ENCODE peak calls at places on chromosomes 5 and 9, in six cellular contexts. T is NCI-H774; C is activated CD4-positive, alpha-beta memory T cell treated with anti-CD3 and anti-CD28 coated beads for 36 hours; A is AG08395; I is WTC11; E is GM04504. Q is an unnamed sample.

GRCh38 chr9:35341585-35341984 is 148.3 kb upstream of the RUSC2 start:
- DNase-seq in T (no peak), C (no peak), A (peak; percentile 85), I (peak; percentile 17), E (peak; percentile 55), Q (no peak)

GRCh38 chr5:76960004-76960625 is 7.3 kb downstream of the CRHBP start:
- DNase-seq in T (no peak), C (peak; percentile 19), A (no peak), I (peak; percentile 13), E (no peak), Q (no peak)

GRCh38 chr5:72829707-72830106 is 13.2 kb downstream of the TNPO1 start:
- DNase-seq in T (no peak), C (no peak), A (no peak), I (no peak), E (no peak), Q (no peak)

GRCh38 chr9:126956929-126957686 is 42.5 kb downstream of the RALGPS1 start:
- DNase-seq in T (peak; percentile 18), C (no peak), A (peak; percentile 55), I (no peak), E (no peak), Q (no peak)

GRCh38 chr5:135426102-135427082 is 20.8 kb downstream of the DCANP1 start:
- DNase-seq in T (no peak), C (no peak), A (peak; percentile 65), I (no peak), E (no peak), Q (no peak)

GRCh38 chr5:159511570-159511969 is 181.3 kb upstream of the IL12B start:
- DNase-seq in T (no peak), C (no peak), A (no peak), I (no peak), E (no peak), Q (no peak)

GRCh38 chr5:96214442-96215197 is 218.4 kb downstream of the PCSK1 start:
- DNase-seq in T (no peak), C (no peak), A (no peak), I (no peak), E (no peak), Q (no peak)

GRCh38 chr5:159759791-159760300 is 156.4 kb upstream of the ADRA1B start:
- DNase-seq in T (no peak), C (no peak), A (peak; percentile 25), I (no peak), E (no peak), Q (no peak)

GRCh38 chr9:76667521-76667957 is 96.7 kb upstream of the PCA3 start:
- DNase-seq in T (no peak), C (no peak), A (peak; percentile 71), I (no peak), E (no peak), Q (no peak)

GRCh38 chr5:9670371-9670770 is 40.2 kb upstream of the TAS2R1 start:
- DNase-seq in T (no peak), C (no peak), A (no peak), I (no peak), E (no peak), Q (no peak)

GRCh38 chr5:852431-853401 is 1.9 kb upstream of the ZDHHC11 start:
- DNase-seq in T (no peak), C (no peak), A (no peak), I (no peak), E (no peak), Q (no peak)

GRCh38 chr9:98994226-98995058 is 50.7 kb downstream of the COL15A1 start:
- DNase-seq in T (no peak), C (peak; percentile 4), A (no peak), I (no peak), E (no peak), Q (no peak)

GRCh38 chr5:20166496-20166895 is 178.5 kb upstream of the CDH18 start:
- DNase-seq in T (no peak), C (no peak), A (no peak), I (no peak), E (no peak), Q (no peak)

GRCh38 chr9:105357937-105358336 is 89.9 kb upstream of the FSD1L start:
- DNase-seq in T (no peak), C (no peak), A (no peak), I (no peak), E (no peak), Q (no peak)

GRCh38 chr5:67268233-67269011 is 71.8 kb upstream of the CD180 start:
- DNase-seq in T (peak; percentile 16), C (no peak), A (peak; percentile 82), I (no peak), E (peak; percentile 89), Q (peak; percentile 34)

GRCh38 chr9:21549251-21549765 is 67.2 kb upstream of the IFNE start:
- DNase-seq in T (no peak), C (no peak), A (peak; percentile 41), I (no peak), E (peak; percentile 55), Q (no peak)

GRCh38 chr5:151905639-151906038 is 19.0 kb downstream of the GLRA1 start:
- DNase-seq in T (no peak), C (no peak), A (no peak), I (no peak), E (no peak), Q (no peak)

GRCh38 chr9:73715591-73715990 is 563.9 kb downstream of the ANXA1 start:
- DNase-seq in T (no peak), C (no peak), A (no peak), I (no peak), E (no peak), Q (no peak)

GRCh38 chr5:94245608-94246007 is 372.8 kb downstream of the KIAA0825 start:
- DNase-seq in T (no peak), C (peak; percentile 13), A (no peak), I (no peak), E (no peak), Q (no peak)

GRCh38 chr5:124453221-124454032 is 293.0 kb downstream of the ZNF608 start:
- DNase-seq in T (no peak), C (no peak), A (peak; percentile 60), I (no peak), E (peak; percentile 28), Q (no peak)

GRCh38 chr9:127931092-127931881 is 710 bp upstream of the PIP5KL1 start:
- DNase-seq in T (peak; percentile 56), C (peak; percentile 50), A (peak; percentile 57), I (no peak), E (no peak), Q (no peak)

GRCh38 chr9:83538890-83539238 is 663 bp upstream of the FRMD3 start:
- DNase-seq in T (no peak), C (no peak), A (no peak), I (no peak), E (no peak), Q (no peak)

GRCh38 chr5:77316871-77317661 is 106.6 kb downstream of the PDE8B start:
- DNase-seq in T (no peak), C (no peak), A (peak; percentile 39), I (no peak), E (peak; percentile 14), Q (no peak)

GRCh38 chr9:82673904-82674303 is 389.0 kb downstream of the RASEF start:
- DNase-seq in T (no peak), C (no peak), A (no peak), I (no peak), E (no peak), Q (no peak)

GRCh38 chr5:179404321-179405053 is 59.2 kb upstream of the ADAMTS2 start:
- DNase-seq in T (no peak), C (no peak), A (peak; percentile 58), I (no peak), E (peak; percentile 17), Q (no peak)

GRCh38 chr5:137218471-137218870 is 280.7 kb downstream of the SPOCK1 start:
- DNase-seq in T (no peak), C (no peak), A (peak; percentile 59), I (no peak), E (peak; percentile 46), Q (no peak)

GRCh38 chr9:15509931-15510788 is 610 bp downstream of the PSIP1 start:
- DNase-seq in T (peak; percentile 67), C (peak; percentile 77), A (peak; percentile 45), I (peak; percentile 68), E (no peak), Q (no peak)

GRCh38 chr5:14655146-14655741 is 9.3 kb upstream of the OTULIN start:
- DNase-seq in T (no peak), C (no peak), A (no peak), I (no peak), E (no peak), Q (no peak)

GRCh38 chr9:106404137-106404536 is 458.8 kb upstream of the ZNF462 start:
- DNase-seq in T (no peak), C (no peak), A (no peak), I (no peak), E (no peak), Q (no peak)

GRCh38 chr9:90870646-90871326 is 69.2 kb downstream of the SYK start:
- DNase-seq in T (peak; percentile 44), C (peak; percentile 41), A (peak; percentile 41), I (no peak), E (no peak), Q (no peak)

GRCh38 chr5:68086857-68087256 is 128.7 kb upstream of the PIK3R1 start:
- DNase-seq in T (no peak), C (no peak), A (peak; percentile 78), I (no peak), E (peak; percentile 71), Q (no peak)

GRCh38 chr5:125181159-125181558 is 434.7 kb upstream of the ZNF608 start:
- DNase-seq in T (no peak), C (no peak), A (no peak), I (no peak), E (no peak), Q (no peak)

Q was measured in stimulated activated effector memory CD8-positive, alpha-beta T cell treated with anti-CD3 and anti-CD28 coated beads, Interleukin-12 subunit alpha, Interleukin-12 subunit beta, amount 100 ng/mL, for 72 hours.